ENCODE peak calls at places on chromosomes 4 and X, in four cellular contexts. S is Daoy; Y is OCI-M1; H is stimulated activated CD4-positive, alpha-beta T cell treated with anti-CD3 and anti-CD28 coated beads, Interleukin-1b, Interleukin-23, amount 100 ng/mL, for 48 hours. Z is an unnamed sample.

GRCh38 chrX:132292753-132293152 is 73.5 kb upstream of the RAP2C start:
- DNase-seq in S (peak; percentile 23), H (peak; percentile 2), Y (no peak), Z (peak; percentile 59)

GRCh38 chrX:44012484-44013096 is 39.4 kb upstream of the NDP start:
- DNase-seq in H (peak; percentile 70), Y (peak; percentile 75), S (peak; percentile 93), Z (peak; percentile 91)

GRCh38 chr4:94329933-94330332 is 12.7 kb downstream of the HPGDS start:
- DNase-seq in S (no peak), H (no peak), Y (no peak), Z (no peak)

GRCh38 chrX:78957768-78958130 is 12.6 kb downstream of the P2RY10 start:
- DNase-seq in H (no peak), S (no peak), Y (no peak), Z (no peak)

GRCh38 chrX:25523574-25523973 is 507.8 kb upstream of the ARX start:
- DNase-seq in H (no peak), S (no peak), Y (peak; percentile 52), Z (peak; percentile 36)

GRCh38 chr4:749771-750666 is 44.4 kb downstream of the PCGF3 start:
- DNase-seq in Y (no peak), H (no peak), S (no peak), Z (no peak)

GRCh38 chr4:88646528-88647280 is 50.9 kb downstream of the NAP1L5 start:
- DNase-seq in H (no peak), Y (no peak), S (no peak), Z (no peak)

GRCh38 chrX:13101439-13102139 is 57.2 kb upstream of the FAM9C start:
- DNase-seq in H (peak; percentile 50), S (peak; percentile 86), Y (peak; percentile 51), Z (peak; percentile 84)

GRCh38 chrX:1465261-1466231 is 12.8 kb upstream of the ASMTL start:
- DNase-seq in H (no peak), Y (no peak), S (no peak), Z (no peak)

GRCh38 chr4:2285665-2286381 is 23.9 kb upstream of the MXD4 start:
- DNase-seq in H (no peak), S (no peak), Y (no peak), Z (no peak)

GRCh38 chr4:87007345-87008181 is 72.8 kb downstream of the AFF1 start:
- DNase-seq in H (peak; percentile 40), Y (peak; percentile 88), S (peak; percentile 41), Z (peak; percentile 54)

GRCh38 chr4:38040619-38041018 is 80.4 kb downstream of the PTTG2 start:
- DNase-seq in H (no peak), Y (no peak), S (no peak), Z (no peak)

GRCh38 chr4:1155314-1155713 is 17.1 kb downstream of the SPON2 start:
- DNase-seq in H (no peak), S (no peak), Y (no peak), Z (no peak)

GRCh38 chr4:66929748-66930147 is 615.6 kb downstream of the CENPC start:
- DNase-seq in S (no peak), H (no peak), Y (no peak), Z (no peak)

GRCh38 chr4:16853653-16854052 is 44.8 kb downstream of the LDB2 start:
- DNase-seq in H (no peak), S (no peak), Y (no peak), Z (no peak)

GRCh38 chrX:133859860-133860259 is 125.5 kb downstream of the GPC3 start:
- DNase-seq in Y (no peak), H (no peak), S (peak; percentile 1), Z (no peak)

GRCh38 chr4:151674804-151675290 is 86.0 kb downstream of the GATB start:
- DNase-seq in H (no peak), Y (no peak), S (no peak), Z (no peak)

GRCh38 chrX:135522132-135522530 is 1.7 kb downstream of the INTS6L start:
- DNase-seq in S (no peak), Y (peak; percentile 90), H (no peak), Z (no peak)

GRCh38 chr4:3302164-3302785 is 9.5 kb downstream of the RGS12 start:
- DNase-seq in H (peak; percentile 78), S (no peak), Y (peak; percentile 7), Z (peak; percentile 27)

GRCh38 chr4:152352645-152353116 is 183.2 kb downstream of the FBXW7 start:
- DNase-seq in S (peak; percentile 76), Y (peak; percentile 53), H (no peak), Z (peak; percentile 60)

GRCh38 chr4:148061139-148061476 is 329.2 kb downstream of the ARHGAP10 start:
- DNase-seq in Y (peak; percentile 36), H (no peak), S (no peak), Z (no peak)

GRCh38 chr4:54227261-54228063 is 1.6 kb upstream of the PDGFRA start:
- DNase-seq in H (no peak), S (peak; percentile 35), Y (no peak), Z (no peak)

GRCh38 chr4:8158710-8159521 is at the start of gene ABLIM2:
- DNase-seq in Y (peak; percentile 96), H (peak; percentile 99), S (peak; percentile 99), Z (peak; percentile 97)

GRCh38 chrX:39903343-39903742 is 194.4 kb downstream of the BCOR start:
- DNase-seq in H (no peak), S (no peak), Y (no peak), Z (no peak)

GRCh38 chr4:8235224-8235623 is 34.3 kb upstream of the HTRA3 start:
- DNase-seq in H (no peak), Y (no peak), S (no peak), Z (no peak)

GRCh38 chr4:20493761-20494353 is 206.4 kb upstream of the PACRGL start:
- DNase-seq in Y (no peak), H (no peak), S (no peak), Z (no peak)

GRCh38 chr4:22764183-22764582 is 71.4 kb downstream of the GBA3 start:
- DNase-seq in Y (no peak), H (no peak), S (no peak), Z (no peak)